ENCODE peak calls at places on chromosomes 13 and 19, in seven cellular contexts. T is HuH-7, U is left lung, C is tibial artery, G is suprapubic skin, N is activated T-helper 1 cell treated with Interleukin-2 at 50 U/mL for 16 hours, J is ovary. E is an unnamed sample.

GRCh38 chr13:50636007-50636704 is 207.3 kb downstream of the DLEU7 start:
- DNase-seq in N (no peak), C (no peak), U (no peak), T (no peak), J (no peak), G (no peak), E (no peak)

GRCh38 chr19:23281663-23282276 is 31.6 kb upstream of the ZNF724 start:
- DNase-seq in J (no peak), G (no peak), C (no peak), T (no peak), U (no peak), N (no peak), E (no peak)

GRCh38 chr19:50803633-50804419 is 13.6 kb downstream of the ACP4 start:
- DNase-seq in C (no peak), N (no peak), U (no peak), J (no peak), T (no peak), G (no peak), E (peak; percentile 41)

GRCh38 chr19:12090807-12091206 is 26.3 kb downstream of the ZNF844 start:
- DNase-seq in N (peak; percentile 10), T (no peak), U (peak; percentile 64), G (peak; percentile 71), J (peak; percentile 38), C (peak; percentile 51), E (peak; percentile 44)

GRCh38 chr13:36818483-36819063 is 449 bp upstream of the RFXAP start:
- DNase-seq in C (no peak), J (no peak), G (no peak), N (no peak), T (no peak), U (no peak), E (no peak)

GRCh38 chr13:66723606-66724005 is 506.5 kb downstream of the PCDH9 start:
- DNase-seq in C (no peak), J (no peak), N (no peak), U (no peak), G (no peak), T (no peak), E (no peak)

GRCh38 chr19:756232-756631 is 5.3 kb downstream of the MISP start:
- DNase-seq in U (no peak), J (no peak), C (no peak), N (no peak), T (no peak), G (no peak), E (no peak)

GRCh38 chr13:43273362-43273761 is 250.0 kb downstream of the DNAJC15 start:
- DNase-seq in U (no peak), N (no peak), J (no peak), G (no peak), T (no peak), C (no peak), E (no peak)

GRCh38 chr13:51284339-51284738 is 55.2 kb upstream of the SERPINE3 start:
- DNase-seq in N (no peak), G (no peak), T (no peak), J (no peak), C (no peak), U (no peak), E (no peak)

GRCh38 chr19:6773323-6773931 is 919 bp downstream of the VAV1 start:
- DNase-seq in G (no peak), N (peak; percentile 13), C (peak; percentile 31), J (no peak), T (no peak), U (peak; percentile 67), E (peak; percentile 46)

GRCh38 chr19:10769533-10770491 is 51.9 kb downstream of the DNM2 start:
- DNase-seq in U (no peak), N (no peak), J (peak; percentile 64), G (no peak), C (peak; percentile 68), T (peak; percentile 40), E (peak; percentile 32)

GRCh38 chr13:19596960-19597361 is 35.6 kb upstream of the TPTE2 start:
- DNase-seq in N (no peak), U (no peak), G (no peak), C (no peak), T (peak; percentile 73), J (no peak), E (no peak)

GRCh38 chr13:48773531-48774275 is 120.0 kb downstream of the CYSLTR2 start:
- DNase-seq in C (no peak), N (no peak), J (no peak), T (no peak), G (no peak), U (no peak), E (no peak)

GRCh38 chr19:33227242-33227650 is 1.6 kb upstream of the SLC7A10 start:
- DNase-seq in C (no peak), J (no peak), G (no peak), T (no peak), U (no peak), N (no peak), E (no peak)

GRCh38 chr19:51676566-51677083 is 16.5 kb upstream of the SPACA6 start:
- DNase-seq in G (no peak), N (no peak), J (no peak), T (no peak), U (no peak), C (no peak), E (no peak)

GRCh38 chr13:46624353-46624752 is 71.4 kb downstream of the LRCH1 start:
- DNase-seq in T (no peak), J (no peak), G (no peak), C (no peak), U (no peak), N (no peak), E (no peak)

GRCh38 chr13:36297259-36297599 is 385 bp downstream of the CCDC169 start:
- DNase-seq in C (no peak), J (no peak), T (no peak), N (no peak), U (no peak), G (no peak), E (no peak)

GRCh38 chr13:111202745-111203144 is 87.6 kb downstream of the ARHGEF7 start:
- DNase-seq in C (no peak), T (no peak), U (no peak), G (no peak), N (no peak), J (no peak), E (no peak)

GRCh38 chr19:6352381-6353165 is 8.8 kb upstream of the CLPP start:
- DNase-seq in J (no peak), U (no peak), N (no peak), T (no peak), C (no peak), G (no peak), E (no peak)

GRCh38 chr19:43914051-43914450 is 21.0 kb downstream of the ZNF45 start:
- DNase-seq in J (no peak), T (no peak), U (no peak), C (no peak), G (no peak), N (no peak), E (no peak)

GRCh38 chr19:41616785-41617621 is 9.9 kb downstream of the CEACAM4 start:
- DNase-seq in U (no peak), T (peak; percentile 44), N (no peak), C (no peak), G (no peak), J (no peak), E (no peak)

GRCh38 chr19:30102239-30102638 is 160.2 kb downstream of the URI1 start:
- DNase-seq in T (no peak), N (no peak), G (no peak), C (no peak), J (no peak), U (no peak), E (no peak)

GRCh38 chr13:51004111-51004865 is 94.7 kb downstream of the RNASEH2B start:
- DNase-seq in N (no peak), T (no peak), J (no peak), U (no peak), G (no peak), C (no peak), E (no peak)

GRCh38 chr19:3194063-3194702 is 8.5 kb downstream of the NCLN start:
- DNase-seq in G (no peak), T (no peak), C (no peak), J (no peak), U (no peak), N (no peak), E (no peak)

GRCh38 chr19:771332-771785 is 20.4 kb downstream of the MISP start:
- DNase-seq in C (no peak), J (no peak), U (no peak), N (no peak), G (no peak), T (peak; percentile 53), E (no peak)

GRCh38 chr19:43501661-43502418 is 2.7 kb downstream of the PHLDB3 start:
- DNase-seq in T (no peak), G (no peak), U (no peak), C (no peak), N (no peak), J (no peak), E (no peak)